ENCODE peak calls at places on chromosomes 7 and 10, in four cellular contexts. Y is PC-9, X is colonic mucosa, B is PC-3. U is an unnamed sample.

GRCh38 chr7:134891262-134892001 is 94.9 kb upstream of the AGBL3 start:
- DNase-seq in Y (peak), X (peak), B (peak), U (peak)

GRCh38 chr7:117383826-117384225 is 43.5 kb downstream of the ASZ1 start:
- DNase-seq in Y (no peak), X (no peak), B (no peak), U (no peak)

GRCh38 chr10:75042292-75042974 is 69.0 kb upstream of the SAMD8 start:
- DNase-seq in Y (no peak), X (no peak), B (peak), U (peak)

GRCh38 chr7:138902156-138902555 is 79.0 kb downstream of the KIAA1549 start:
- DNase-seq in Y (no peak), X (no peak), B (no peak), U (no peak)

GRCh38 chr7:36175872-36176271 is 22.8 kb downstream of the EEPD1 start:
- DNase-seq in Y (no peak), X (no peak), B (no peak), U (no peak)

GRCh38 chr10:46255696-46256355 is 31.0 kb upstream of the ANTXRL start:
- DNase-seq in Y (peak), X (peak), B (peak), U (peak)

GRCh38 chr7:85125679-85126078 is 61.2 kb downstream of the SEMA3D start:
- DNase-seq in Y (no peak), X (no peak), B (no peak), U (no peak)

GRCh38 chr7:111126987-111127386 is 36.1 kb downstream of the LRRN3 start:
- DNase-seq in Y (no peak), X (no peak), B (peak), U (peak)

GRCh38 chr10:504131-504611 is 185.3 kb downstream of the DIP2C start:
- DNase-seq in Y (no peak), X (no peak), B (no peak), U (no peak)

GRCh38 chr7:73682745-73683055 is 553 bp downstream of the DNAJC30 start:
- DNase-seq in Y (no peak), X (no peak), B (no peak), U (no peak)

GRCh38 chr10:31515819-31516402 is 196.9 kb downstream of the ZEB1 start:
- DNase-seq in Y (no peak), X (no peak), B (peak), U (no peak)

GRCh38 chr10:67306588-67307205 is 380.9 kb downstream of the LRRTM3 start:
- DNase-seq in Y (no peak), X (no peak), B (peak), U (no peak)

GRCh38 chr7:82410461-82410860 is 33.1 kb downstream of the CACNA2D1 start:
- DNase-seq in Y (no peak), X (no peak), B (no peak), U (no peak)

GRCh38 chr10:124523301-124523871 is 61.8 kb downstream of the LHPP start:
- DNase-seq in Y (no peak), X (no peak), B (no peak), U (no peak)

GRCh38 chr7:149778696-149779501 is 5.5 kb upstream of the ZNF467 start:
- DNase-seq in Y (no peak), X (no peak), B (no peak), U (no peak)

GRCh38 chr10:35452847-35453246 is 116.5 kb downstream of the CCNY start:
- DNase-seq in Y (no peak), X (no peak), B (no peak), U (no peak)
- H3K27ac ChIP-seq in Y (no peak), X (no peak), B (no peak), U (no peak)

DNA sequence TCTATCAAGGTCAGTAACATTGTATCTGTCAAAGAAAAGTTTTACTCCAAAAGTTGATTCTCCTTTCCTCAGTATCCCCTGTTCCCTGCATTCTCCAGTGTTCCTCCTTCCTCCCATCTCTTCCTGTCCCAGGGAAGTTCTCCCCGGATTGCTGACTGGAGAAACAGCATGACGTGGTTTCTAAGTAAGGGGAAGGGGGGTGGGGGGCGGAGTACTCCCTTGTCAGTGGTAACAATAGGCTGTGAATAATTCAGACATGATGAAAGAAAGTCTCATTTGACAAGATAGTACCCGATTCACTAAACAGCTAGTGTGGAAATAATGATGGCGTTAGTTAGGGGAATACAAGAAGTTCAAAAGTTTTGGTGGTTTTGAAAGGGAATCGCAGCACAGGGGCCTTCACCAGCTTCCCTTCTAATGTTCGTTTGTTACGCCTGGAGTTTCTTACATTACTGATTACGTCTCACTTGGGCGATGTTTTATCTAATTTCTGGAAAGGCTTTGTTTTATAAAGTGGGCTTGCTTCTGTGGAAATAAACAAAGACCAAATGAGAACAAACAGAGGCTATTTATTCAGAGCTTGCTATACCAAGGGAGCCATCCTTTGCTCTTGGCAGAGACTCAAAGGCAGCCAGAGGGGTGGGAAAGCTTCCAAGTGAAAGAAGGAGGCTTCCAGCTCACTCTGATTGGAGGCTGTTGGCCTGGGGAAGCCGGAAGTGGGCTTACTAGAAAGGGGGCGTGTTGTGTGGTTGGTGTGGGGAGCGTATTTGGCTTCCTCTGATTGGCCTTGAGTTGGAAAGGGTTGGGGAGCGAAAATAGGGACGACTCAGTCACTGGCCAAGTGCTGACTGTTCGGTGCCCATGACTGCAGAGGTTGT is 453.7 kb downstream of the SDK1 start:
- DNase-seq in Y (no peak), X (no peak), B (peak), U (peak)
- H3K27ac ChIP-seq in Y (no peak), X (no peak), B (no peak), U (peak)

DNA sequence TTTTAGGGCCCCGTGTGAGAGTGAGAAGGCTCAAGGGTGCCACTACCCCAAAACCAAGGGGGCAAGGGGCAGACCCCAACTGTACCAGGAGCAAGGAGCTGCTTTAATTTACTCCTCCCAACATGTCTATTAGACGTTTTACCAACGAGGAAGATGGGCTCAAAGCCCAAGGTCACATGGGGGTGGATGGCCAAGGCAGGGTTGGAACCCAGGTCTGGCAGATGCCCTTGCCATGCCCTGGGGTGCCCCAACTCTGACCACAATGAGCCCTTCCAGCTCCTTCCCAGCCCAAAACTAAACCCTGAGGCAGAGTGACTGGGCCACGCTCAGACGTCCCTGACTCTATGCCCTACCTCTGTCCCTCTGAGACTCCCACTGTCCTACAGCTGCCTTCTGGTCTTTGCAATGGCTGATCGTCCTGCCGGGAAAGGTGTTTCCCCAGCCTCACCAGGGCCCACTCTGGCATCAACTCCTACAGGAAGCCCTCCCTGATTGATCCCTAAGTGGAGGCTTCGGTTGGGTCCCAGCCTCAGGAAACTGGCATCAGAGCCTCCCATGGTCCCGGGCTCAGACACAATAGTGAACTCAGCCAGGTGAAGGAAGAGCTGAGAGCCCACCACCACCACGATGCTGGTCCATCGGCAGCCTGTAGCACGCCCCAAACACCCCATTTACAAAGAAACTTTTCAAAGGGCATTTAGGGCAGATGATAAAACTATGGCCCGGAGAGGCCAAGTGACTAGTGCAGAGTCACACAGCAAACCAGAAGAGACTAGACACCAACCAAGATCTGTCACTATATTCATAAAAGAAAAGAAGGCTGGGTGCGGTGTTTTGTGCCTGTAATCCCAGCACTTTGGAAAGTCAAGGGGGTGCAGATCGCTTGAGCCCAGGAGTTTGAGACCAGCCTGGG is 60.2 kb upstream of the MYL10 start:
- DNase-seq in Y (no peak), X (no peak), B (no peak), U (no peak)
- H3K27ac ChIP-seq in Y (no peak), X (no peak), B (no peak), U (no peak)

DNA sequence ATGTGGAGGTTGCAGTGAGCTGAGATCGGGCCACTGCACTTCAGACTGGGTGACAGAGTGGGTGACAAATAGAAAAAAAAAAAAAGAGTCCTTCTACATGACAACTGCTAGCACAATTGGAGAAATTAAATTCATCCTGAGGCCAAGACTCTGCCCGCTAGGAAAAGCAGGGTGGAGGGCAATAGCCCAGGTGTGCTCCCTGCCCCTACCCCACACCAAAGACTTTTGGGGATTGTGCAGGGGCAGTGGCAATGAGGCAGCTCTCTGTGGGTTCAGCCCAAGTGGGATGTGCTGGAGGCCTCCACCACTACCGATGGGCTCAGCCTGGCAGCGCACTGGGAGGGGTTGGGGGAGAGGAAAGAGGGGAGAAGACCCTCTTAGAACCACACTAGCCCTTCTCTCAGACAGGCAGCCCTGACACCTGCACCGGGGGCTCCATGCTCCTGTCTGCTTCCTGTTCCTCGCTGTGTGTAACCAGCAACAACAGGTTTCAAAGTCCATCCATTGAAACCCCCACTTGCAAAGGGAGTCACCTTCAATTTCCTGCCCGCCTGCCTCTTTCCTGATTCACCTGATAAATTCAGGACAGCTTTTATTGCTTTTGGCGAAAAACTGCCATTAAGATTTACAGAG is 61.1 kb downstream of the TMEM209 start:
- DNase-seq in Y (no peak), X (peak), B (no peak), U (no peak)
- H3K27ac ChIP-seq in Y (peak), X (no peak), B (no peak), U (no peak)

U was measured in SJSA1.